ENCODE peak calls at places on chromosomes 6 and 20, in seven cellular contexts. Z, D, Q, V, J, L and R are unnamed samples.

GRCh38 chr6:166253277-166254229 is 54.6 kb downstream of the PRR18 start:
- DNase-seq in Z (no peak), D (peak), Q (no peak), V (peak), J (no peak), L (no peak), R (no peak)

GRCh38 chr6:291148-291696 is 1.1 kb upstream of the DUSP22 start:
- DNase-seq in Z (no peak), D (peak), Q (peak), V (no peak), J (no peak), L (no peak), R (no peak)

GRCh38 chr6:105795913-105796517 is 290.1 kb upstream of the PRDM1 start:
- DNase-seq in Z (no peak), D (peak), Q (no peak), V (no peak), J (no peak), L (peak), R (peak)

GRCh38 chr6:137712587-137712986 is 154.5 kb upstream of the TNFAIP3 start:
- DNase-seq in Z (no peak), D (no peak), Q (no peak), V (no peak), J (no peak), L (no peak), R (no peak)

GRCh38 chr6:19869464-19869863 is 32.3 kb downstream of the ID4 start:
- DNase-seq in Z (no peak), D (no peak), Q (no peak), V (no peak), J (no peak), L (no peak), R (no peak)

GRCh38 chr6:166691741-166692140 is 64.7 kb upstream of the RPS6KA2 start:
- DNase-seq in Z (no peak), D (no peak), Q (no peak), V (no peak), J (no peak), L (no peak), R (no peak)

GRCh38 chr6:85594197-85594930 is 706 bp upstream of the SNX14 start:
- DNase-seq in Z (no peak), D (no peak), Q (no peak), V (no peak), J (no peak), L (peak), R (peak)

GRCh38 chr6:159312204-159312603 is 143.0 kb downstream of the FNDC1 start:
- DNase-seq in Z (peak), D (no peak), Q (no peak), V (no peak), J (no peak), L (no peak), R (no peak)

GRCh38 chr6:144156334-144156733 is 6.0 kb downstream of the STX11 start:
- DNase-seq in Z (no peak), D (no peak), Q (no peak), V (no peak), J (no peak), L (no peak), R (no peak)

GRCh38 chr20:45017859-45018258 is 51.5 kb downstream of the STK4 start:
- DNase-seq in Z (peak), D (no peak), Q (no peak), V (no peak), J (no peak), L (no peak), R (no peak)

GRCh38 chr6:31758281-31758680 is 4.2 kb upstream of the SAPCD1 start:
- DNase-seq in Z (no peak), D (no peak), Q (no peak), V (no peak), J (no peak), L (no peak), R (no peak)

GRCh38 chr6:141077355-141078333 is 1055.1 kb upstream of the GJE1 start:
- DNase-seq in Z (no peak), D (peak), Q (no peak), V (peak), J (no peak), L (no peak), R (no peak)

GRCh38 chr20:40744072-40744471 is 55.0 kb upstream of the MAFB start:
- DNase-seq in Z (no peak), D (no peak), Q (no peak), V (no peak), J (no peak), L (no peak), R (no peak)

GRCh38 chr6:87683890-87684289 is 18.1 kb downstream of the AKIRIN2 start:
- DNase-seq in Z (no peak), D (no peak), Q (no peak), V (no peak), J (no peak), L (no peak), R (no peak)

GRCh38 chr6:168104636-168105035 is 25.6 kb upstream of the FRMD1 start:
- DNase-seq in Z (no peak), D (no peak), Q (no peak), V (no peak), J (no peak), L (no peak), R (no peak)

GRCh38 chr20:8527998-8528397 is 395.9 kb downstream of the PLCB1 start:
- DNase-seq in Z (peak), D (no peak), Q (no peak), V (no peak), J (no peak), L (peak), R (peak)

GRCh38 chr6:73696990-73697651 is 1.1 kb downstream of the CD109 start:
- DNase-seq in Z (no peak), D (no peak), Q (no peak), V (no peak), J (no peak), L (no peak), R (no peak)

GRCh38 chr20:17518339-17519052 is 12.7 kb downstream of the BFSP1 start:
- DNase-seq in Z (no peak), D (no peak), Q (no peak), V (peak), J (peak), L (no peak), R (no peak)

GRCh38 chr6:9878535-9878934 is 536.3 kb downstream of the TFAP2A start:
- DNase-seq in Z (no peak), D (no peak), Q (no peak), V (no peak), J (no peak), L (no peak), R (no peak)

GRCh38 chr20:62918830-62919229 is 7.5 kb downstream of the DIDO1 start:
- DNase-seq in Z (no peak), D (no peak), Q (no peak), V (peak), J (no peak), L (no peak), R (no peak)

GRCh38 chr6:16257999-16258708 is 19.8 kb downstream of the GMPR start:
- DNase-seq in Z (no peak), D (no peak), Q (no peak), V (no peak), J (peak), L (peak), R (no peak)

GRCh38 chr6:37382954-37383353 is 29.2 kb downstream of the RNF8 start:
- DNase-seq in Z (no peak), D (no peak), Q (no peak), V (no peak), J (no peak), L (no peak), R (no peak)

GRCh38 chr20:51562334-51563140 is 20.0 kb upstream of the NFATC2 start:
- DNase-seq in Z (peak), D (peak), Q (peak), V (peak), J (peak), L (peak), R (peak)

GRCh38 chr20:37598611-37599342 is 71.1 kb upstream of the BLCAP start:
- DNase-seq in Z (no peak), D (no peak), Q (no peak), V (no peak), J (no peak), L (no peak), R (no peak)

GRCh38 chr20:62048346-62048761 is 17.3 kb downstream of the TAF4 start:
- DNase-seq in Z (no peak), D (no peak), Q (no peak), V (peak), J (no peak), L (no peak), R (no peak)

GRCh38 chr6:16345449-16346330 is 107.3 kb downstream of the GMPR start:
- DNase-seq in Z (peak), D (peak), Q (peak), V (no peak), J (no peak), L (peak), R (peak)

GRCh38 chr6:129774697-129775447 is 64.9 kb upstream of the ARHGAP18 start:
- DNase-seq in Z (peak), D (peak), Q (no peak), V (peak), J (peak), L (peak), R (peak)

GRCh38 chr6:123118811-123119210 is 122.8 kb downstream of the CLVS2 start:
- DNase-seq in Z (no peak), D (peak), Q (no peak), V (no peak), J (no peak), L (no peak), R (no peak)

GRCh38 chr20:4554346-4554745 is 167.4 kb upstream of the PRND start:
- DNase-seq in Z (no peak), D (no peak), Q (no peak), V (no peak), J (no peak), L (no peak), R (no peak)

GRCh38 chr20:43459022-43459942 is 1.6 kb downstream of the SRSF6 start:
- DNase-seq in Z (peak), D (no peak), Q (peak), V (no peak), J (no peak), L (no peak), R (no peak)

GRCh38 chr20:51305316-51306052 is 237.0 kb downstream of the NFATC2 start:
- DNase-seq in Z (no peak), D (no peak), Q (no peak), V (peak), J (no peak), L (no peak), R (no peak)

GRCh38 chr6:89797317-89797716 is 22.3 kb downstream of the MDN1 start:
- DNase-seq in Z (peak), D (no peak), Q (no peak), V (no peak), J (peak), L (no peak), R (no peak)

GRCh38 chr6:57262901-57263694 is 41.0 kb upstream of the RAB23 start:
- DNase-seq in Z (peak), D (no peak), Q (no peak), V (no peak), J (no peak), L (peak), R (peak)

GRCh38 chr6:33862536-33862935 is 58.7 kb upstream of the MLN start:
- DNase-seq in Z (no peak), D (no peak), Q (no peak), V (no peak), J (no peak), L (no peak), R (no peak)

GRCh38 chr6:72466971-72467566 is 154.8 kb upstream of the KCNQ5 start:
- DNase-seq in Z (peak), D (no peak), Q (no peak), V (no peak), J (no peak), L (no peak), R (no peak)

GRCh38 chr6:155120034-155120433 is 124.9 kb downstream of the TIAM2 start:
- DNase-seq in Z (peak), D (no peak), Q (no peak), V (peak), J (no peak), L (no peak), R (no peak)

GRCh38 chr20:34475979-34476736 is 40.1 kb upstream of the DYNLRB1 start:
- DNase-seq in Z (peak), D (peak), Q (no peak), V (peak), J (peak), L (no peak), R (no peak)
- TF ChIP-seq CTCF in Z (peak), D (peak), Q (peak), V (no peak), J (peak), L (peak), R (peak)

GRCh38 chr20:22303523-22303922 is 280.8 kb downstream of the FOXA2 start:
- DNase-seq in Z (no peak), D (no peak), Q (no peak), V (peak), J (no peak), L (no peak), R (no peak)
- TF ChIP-seq CTCF in Z (no peak), D (no peak), Q (no peak), V (no peak), J (no peak), L (no peak), R (no peak)

DNA sequence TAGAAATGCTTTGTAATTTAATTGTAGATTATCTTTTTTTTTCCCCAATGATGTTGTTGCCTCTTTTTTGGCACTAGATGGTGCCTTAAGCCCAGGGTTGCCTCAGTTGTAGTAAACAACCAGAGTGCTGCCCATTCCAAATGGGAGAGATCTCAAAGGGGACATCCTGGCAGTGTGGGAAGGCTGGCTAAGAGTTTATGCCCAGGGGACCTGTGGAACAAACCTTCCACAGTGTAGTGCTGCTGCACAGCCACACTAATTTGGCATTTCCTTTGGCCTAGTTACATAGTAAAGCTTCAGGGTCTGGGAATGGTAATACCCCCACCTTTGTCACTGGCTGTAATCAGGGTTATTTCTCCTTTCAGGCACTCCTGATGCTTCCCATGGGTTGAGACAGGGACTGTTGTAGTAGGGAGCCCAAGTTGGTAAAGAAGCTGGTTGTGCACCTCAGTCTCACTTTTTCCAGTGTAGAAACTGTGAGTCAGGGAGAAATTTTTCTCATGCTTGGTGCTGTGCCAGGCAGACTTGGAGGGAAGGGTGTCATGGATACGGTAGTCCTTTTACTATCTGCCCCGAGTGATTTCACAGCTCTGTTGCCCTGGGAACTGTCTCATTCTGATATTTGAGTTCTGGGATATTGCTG is 177.8 kb upstream of the ECI2 start:
- DNase-seq in Z (peak), D (peak), Q (peak), V (no peak), J (no peak), L (peak), R (peak)
- TF ChIP-seq CTCF in Z (peak), D (peak), Q (no peak), V (no peak), J (no peak), L (peak), R (peak)

GRCh38 chr6:51892750-51893149 is 194.7 kb downstream of the PKHD1 start:
- DNase-seq in Z (no peak), D (no peak), Q (no peak), V (no peak), J (no peak), L (no peak), R (no peak)

GRCh38 chr6:51891784-51892183 is 195.6 kb downstream of the PKHD1 start:
- DNase-seq in Z (no peak), D (no peak), Q (no peak), V (no peak), J (no peak), L (no peak), R (no peak)

GRCh38 chr6:51885957-51886356 is 201.5 kb downstream of the PKHD1 start:
- DNase-seq in Z (no peak), D (no peak), Q (no peak), V (peak), J (no peak), L (no peak), R (no peak)

GRCh38 chr6:51892339-51892738 is 195.1 kb downstream of the PKHD1 start:
- DNase-seq in Z (no peak), D (no peak), Q (no peak), V (no peak), J (no peak), L (no peak), R (no peak)

GRCh38 chr6:51887859-51888258 is 199.6 kb downstream of the PKHD1 start:
- DNase-seq in Z (no peak), D (no peak), Q (no peak), V (no peak), J (no peak), L (no peak), R (no peak)
- TF ChIP-seq CTCF in Z (no peak), D (no peak), Q (no peak), V (no peak), J (no peak), L (no peak), R (no peak)